ENCODE peak calls at places on chromosomes 13 and 19, in seven cellular contexts. One of them, this sample, is unnamed.

GRCh38 chr13:27016871-27017270 is 154.7 kb downstream of the USP12 start:
- DNase-seq in NCI-H345: no peak
- DNase-seq in stimulated activated CD4-positive, alpha-beta T cell treated with anti-CD3 and anti-CD28 coated beads, Interleukin-15, amount 100 ng/mL, for 24 hours: no peak
- DNase-seq in IMR-90: no peak
- DNase-seq in CMK: no peak
- DNase-seq in neural crest cell: no peak
- DNase-seq in tibial artery: no peak
- DNase-seq in this sample: peak; percentile 36

GRCh38 chr13:37534181-37534580 is 64.4 kb downstream of the POSTN start:
- DNase-seq in NCI-H345: no peak
- DNase-seq in stimulated activated CD4-positive, alpha-beta T cell treated with anti-CD3 and anti-CD28 coated beads, Interleukin-15, amount 100 ng/mL, for 24 hours: no peak
- DNase-seq in IMR-90: peak; percentile 95
- DNase-seq in CMK: no peak
- DNase-seq in neural crest cell: no peak
- DNase-seq in tibial artery: no peak
- DNase-seq in this sample: no peak

GRCh38 chr19:14393303-14393702 is 12.1 kb downstream of the ADGRE5 start:
- DNase-seq in NCI-H345: no peak
- DNase-seq in stimulated activated CD4-positive, alpha-beta T cell treated with anti-CD3 and anti-CD28 coated beads, Interleukin-15, amount 100 ng/mL, for 24 hours: no peak
- DNase-seq in IMR-90: no peak
- DNase-seq in CMK: no peak
- DNase-seq in neural crest cell: no peak
- DNase-seq in tibial artery: no peak
- DNase-seq in this sample: no peak

GRCh38 chr19:46859637-46860124 is 1.1 kb upstream of the ARHGAP35 start:
- DNase-seq in NCI-H345: peak; percentile 86
- DNase-seq in stimulated activated CD4-positive, alpha-beta T cell treated with anti-CD3 and anti-CD28 coated beads, Interleukin-15, amount 100 ng/mL, for 24 hours: no peak
- DNase-seq in IMR-90: peak; percentile 55
- DNase-seq in CMK: peak; percentile 56
- DNase-seq in neural crest cell: no peak
- DNase-seq in tibial artery: peak; percentile 77
- DNase-seq in this sample: peak; percentile 73

GRCh38 chr13:107864543-107865460 is 350.5 kb downstream of the LIG4 start:
- DNase-seq in NCI-H345: peak; percentile 64
- DNase-seq in stimulated activated CD4-positive, alpha-beta T cell treated with anti-CD3 and anti-CD28 coated beads, Interleukin-15, amount 100 ng/mL, for 24 hours: no peak
- DNase-seq in IMR-90: peak; percentile 86
- DNase-seq in CMK: no peak
- DNase-seq in neural crest cell: peak; percentile 72
- DNase-seq in tibial artery: no peak
- DNase-seq in this sample: no peak

GRCh38 chr13:23673354-23673753 is 103.1 kb downstream of the TNFRSF19 start:
- DNase-seq in NCI-H345: no peak
- DNase-seq in stimulated activated CD4-positive, alpha-beta T cell treated with anti-CD3 and anti-CD28 coated beads, Interleukin-15, amount 100 ng/mL, for 24 hours: no peak
- DNase-seq in IMR-90: peak; percentile 99
- DNase-seq in CMK: no peak
- DNase-seq in neural crest cell: no peak
- DNase-seq in tibial artery: no peak
- DNase-seq in this sample: no peak

GRCh38 chr13:89352384-89352783 is 1681.2 kb downstream of the SLITRK5 start:
- DNase-seq in NCI-H345: no peak
- DNase-seq in stimulated activated CD4-positive, alpha-beta T cell treated with anti-CD3 and anti-CD28 coated beads, Interleukin-15, amount 100 ng/mL, for 24 hours: no peak
- DNase-seq in IMR-90: no peak
- DNase-seq in CMK: no peak
- DNase-seq in neural crest cell: no peak
- DNase-seq in tibial artery: no peak
- DNase-seq in this sample: no peak

GRCh38 chr13:85148009-85148408 is 651.2 kb downstream of the SLITRK6 start:
- DNase-seq in NCI-H345: peak; percentile 95
- DNase-seq in stimulated activated CD4-positive, alpha-beta T cell treated with anti-CD3 and anti-CD28 coated beads, Interleukin-15, amount 100 ng/mL, for 24 hours: no peak
- DNase-seq in IMR-90: no peak
- DNase-seq in CMK: no peak
- DNase-seq in neural crest cell: no peak
- DNase-seq in tibial artery: no peak
- DNase-seq in this sample: no peak

GRCh38 chr13:78816154-78816553 is 157.2 kb upstream of the OBI1 start:
- DNase-seq in NCI-H345: no peak
- DNase-seq in stimulated activated CD4-positive, alpha-beta T cell treated with anti-CD3 and anti-CD28 coated beads, Interleukin-15, amount 100 ng/mL, for 24 hours: no peak
- DNase-seq in IMR-90: no peak
- DNase-seq in CMK: no peak
- DNase-seq in neural crest cell: no peak
- DNase-seq in tibial artery: no peak
- DNase-seq in this sample: no peak

GRCh38 chr19:18435848-18436631 is 1.9 kb downstream of the ISYNA1 start:
- DNase-seq in NCI-H345: no peak
- DNase-seq in stimulated activated CD4-positive, alpha-beta T cell treated with anti-CD3 and anti-CD28 coated beads, Interleukin-15, amount 100 ng/mL, for 24 hours: no peak
- DNase-seq in IMR-90: no peak
- DNase-seq in CMK: no peak
- DNase-seq in neural crest cell: no peak
- DNase-seq in tibial artery: no peak
- DNase-seq in this sample: no peak

GRCh38 chr19:29233591-29233990 is 20.6 kb upstream of the UQCRFS1 start:
- DNase-seq in NCI-H345: no peak
- DNase-seq in stimulated activated CD4-positive, alpha-beta T cell treated with anti-CD3 and anti-CD28 coated beads, Interleukin-15, amount 100 ng/mL, for 24 hours: no peak
- DNase-seq in IMR-90: no peak
- DNase-seq in CMK: no peak
- DNase-seq in neural crest cell: no peak
- DNase-seq in tibial artery: no peak
- DNase-seq in this sample: no peak

This sample was measured in left colon.